ENCODE peak calls at places on chromosomes 6 and 20, in five cellular contexts. One of them, this sample, is unnamed.

GRCh38 chr20:35490736-35491181 is 35.4 kb downstream of the CEP250 start:
- DNase-seq in left ventricle myocardium inferior: no peak
- DNase-seq in tibial artery: no peak
- DNase-seq in heart right ventricle: no peak
- DNase-seq in heart left ventricle: no peak
- DNase-seq in this sample: no peak

GRCh38 chr6:156976144-156977088 is 199.2 kb downstream of the ARID1B start:
- DNase-seq in tibial artery: no peak
- DNase-seq in heart left ventricle: no peak
- DNase-seq in heart right ventricle: no peak
- DNase-seq in left ventricle myocardium inferior: no peak
- DNase-seq in this sample: no peak

GRCh38 chr6:120230008-120230407 is 880.4 kb upstream of the MAN1A1 start:
- DNase-seq in heart left ventricle: no peak
- DNase-seq in left ventricle myocardium inferior: no peak
- DNase-seq in heart right ventricle: no peak
- DNase-seq in tibial artery: no peak
- DNase-seq in this sample: no peak

GRCh38 chr6:1770435-1770843 is 160.7 kb downstream of the FOXC1 start:
- DNase-seq in left ventricle myocardium inferior: no peak
- DNase-seq in tibial artery: no peak
- DNase-seq in heart right ventricle: no peak
- DNase-seq in heart left ventricle: no peak
- DNase-seq in this sample: no peak

GRCh38 chr6:8192067-8192466 is 89.7 kb upstream of the EEF1E1 start:
- DNase-seq in tibial artery: no peak
- DNase-seq in heart right ventricle: no peak
- DNase-seq in left ventricle myocardium inferior: no peak
- DNase-seq in heart left ventricle: no peak
- DNase-seq in this sample: no peak

GRCh38 chr20:35146299-35146921 is 726 bp downstream of the EDEM2 start:
- DNase-seq in tibial artery: peak
- DNase-seq in left ventricle myocardium inferior: no peak
- DNase-seq in heart left ventricle: peak
- DNase-seq in heart right ventricle: peak
- DNase-seq in this sample: peak

GRCh38 chr20:47857142-47857993 is 72.1 kb upstream of the SULF2 start:
- DNase-seq in heart right ventricle: peak
- DNase-seq in left ventricle myocardium inferior: peak
- DNase-seq in tibial artery: no peak
- DNase-seq in heart left ventricle: no peak
- DNase-seq in this sample: no peak

GRCh38 chr20:3068986-3069900 is 2.2 kb upstream of the OXT start:
- DNase-seq in heart right ventricle: no peak
- DNase-seq in tibial artery: no peak
- DNase-seq in left ventricle myocardium inferior: no peak
- DNase-seq in heart left ventricle: no peak
- DNase-seq in this sample: no peak

GRCh38 chr20:17747431-17747846 is 47.7 kb downstream of the BANF2 start:
- DNase-seq in left ventricle myocardium inferior: no peak
- DNase-seq in tibial artery: no peak
- DNase-seq in heart left ventricle: no peak
- DNase-seq in heart right ventricle: no peak
- DNase-seq in this sample: no peak

GRCh38 chr20:16785221-16785620 is 37.1 kb downstream of the OTOR start:
- DNase-seq in heart left ventricle: no peak
- DNase-seq in left ventricle myocardium inferior: no peak
- DNase-seq in heart right ventricle: no peak
- DNase-seq in tibial artery: no peak
- DNase-seq in this sample: no peak

DNA sequence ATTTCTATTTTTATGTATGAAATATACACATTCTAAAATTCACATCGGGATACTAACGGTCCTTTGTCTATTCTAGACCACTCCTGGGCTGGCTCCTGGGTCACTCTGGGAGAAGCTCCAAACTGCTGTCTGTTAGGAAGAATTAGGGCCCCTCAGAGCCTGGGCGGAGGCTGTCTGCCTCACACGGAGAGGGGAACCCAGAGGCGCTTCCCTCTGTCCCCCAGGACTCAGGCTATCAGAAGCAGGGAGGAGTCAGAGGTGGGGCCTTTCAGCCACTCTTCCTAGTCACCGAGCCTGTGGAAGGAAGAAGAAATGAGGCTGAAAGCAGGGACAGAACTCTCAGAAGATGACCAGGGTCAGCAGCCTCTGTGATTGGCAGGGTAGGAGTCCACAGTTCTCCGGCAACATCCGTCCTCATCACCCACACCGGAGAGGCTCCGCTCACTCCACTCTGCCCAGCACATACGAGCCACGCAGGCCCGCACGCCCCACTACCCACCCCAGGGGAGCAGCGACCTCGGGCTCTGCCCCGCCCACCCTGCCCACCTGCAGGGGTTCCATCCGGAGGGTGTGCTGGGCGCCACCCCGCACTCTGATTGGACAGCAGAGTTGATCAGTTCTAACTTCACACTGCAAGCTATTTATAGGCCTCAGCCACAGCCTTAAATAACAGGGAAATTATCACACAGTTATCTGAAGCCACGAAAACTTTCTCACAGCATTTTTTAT is 182.1 kb upstream of the AFDN start:
- DNase-seq in heart left ventricle: no peak
- DNase-seq in left ventricle myocardium inferior: no peak
- DNase-seq in heart right ventricle: no peak
- DNase-seq in tibial artery: no peak
- DNase-seq in this sample: no peak
- TF ChIP-seq CTCF in heart left ventricle: no peak
- TF ChIP-seq CTCF in left ventricle myocardium inferior: no peak
- TF ChIP-seq CTCF in heart right ventricle: no peak
- TF ChIP-seq CTCF in tibial artery: no peak
- TF ChIP-seq CTCF in this sample: no peak

GRCh38 chr6:109000289-109000688 is 94.4 kb downstream of the SESN1 start:
- DNase-seq in left ventricle myocardium inferior: no peak
- DNase-seq in heart right ventricle: no peak
- DNase-seq in tibial artery: no peak
- DNase-seq in heart left ventricle: no peak
- DNase-seq in this sample: no peak
- H3K27ac ChIP-seq in left ventricle myocardium inferior: peak
- H3K27ac ChIP-seq in heart right ventricle: no peak
- H3K27ac ChIP-seq in tibial artery: no peak
- H3K27ac ChIP-seq in heart left ventricle: peak
- H3K27ac ChIP-seq in this sample: no peak

DNA sequence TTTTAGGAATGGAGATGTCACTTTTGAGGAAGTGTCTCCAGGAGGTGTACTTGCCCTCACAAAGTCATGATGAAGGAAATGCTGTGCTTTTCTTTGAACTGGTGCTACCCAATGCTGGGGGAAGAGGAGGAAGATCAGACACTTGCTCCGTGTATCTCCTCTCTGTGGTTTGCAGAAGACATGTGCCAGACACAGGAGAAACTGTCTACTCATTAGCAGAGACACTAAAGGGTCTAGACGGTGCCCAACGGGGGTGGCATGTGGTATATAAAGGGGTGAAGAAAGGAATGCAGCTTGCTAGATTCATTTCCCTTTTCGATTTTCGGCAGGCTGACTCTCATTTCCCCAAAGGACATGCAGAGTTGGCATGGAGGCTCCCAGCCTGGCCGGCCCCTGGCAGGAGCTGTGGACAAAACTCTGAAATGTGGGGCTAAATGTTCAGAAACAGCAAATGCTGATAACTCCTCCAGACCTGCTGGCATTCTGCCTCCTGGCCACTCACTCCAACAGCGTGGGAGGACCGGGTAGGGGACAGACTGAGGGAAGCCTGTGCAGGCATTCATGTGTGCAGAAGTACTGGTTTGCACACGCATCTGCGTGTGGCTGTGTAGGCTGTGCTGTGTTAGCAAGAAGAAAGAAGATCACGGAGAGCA is 59.6 kb upstream of the QKI start:
- DNase-seq in heart left ventricle: peak
- DNase-seq in left ventricle myocardium inferior: peak
- DNase-seq in heart right ventricle: peak
- DNase-seq in tibial artery: no peak
- DNase-seq in this sample: peak
- TF ChIP-seq CTCF in heart left ventricle: no peak
- TF ChIP-seq CTCF in left ventricle myocardium inferior: no peak
- TF ChIP-seq CTCF in heart right ventricle: no peak
- TF ChIP-seq CTCF in tibial artery: no peak
- TF ChIP-seq CTCF in this sample: no peak

GRCh38 chr20:50226093-50226974 is 35.7 kb downstream of the CEBPB start:
- DNase-seq in left ventricle myocardium inferior: no peak
- DNase-seq in heart left ventricle: no peak
- DNase-seq in tibial artery: peak
- DNase-seq in heart right ventricle: no peak
- DNase-seq in this sample: no peak
- H3K27ac ChIP-seq in left ventricle myocardium inferior: no peak
- H3K27ac ChIP-seq in heart left ventricle: no peak
- H3K27ac ChIP-seq in tibial artery: peak
- H3K27ac ChIP-seq in heart right ventricle: no peak
- H3K27ac ChIP-seq in this sample: peak

GRCh38 chr6:153787341-153787606 is 251.8 kb upstream of the OPRM1 start:
- DNase-seq in heart right ventricle: no peak
- DNase-seq in left ventricle myocardium inferior: no peak
- DNase-seq in tibial artery: no peak
- DNase-seq in heart left ventricle: no peak
- DNase-seq in this sample: no peak

GRCh38 chr6:153790048-153790447 is 249.0 kb upstream of the OPRM1 start:
- DNase-seq in heart right ventricle: no peak
- DNase-seq in heart left ventricle: no peak
- DNase-seq in tibial artery: peak
- DNase-seq in left ventricle myocardium inferior: no peak
- DNase-seq in this sample: no peak

GRCh38 chr6:153790881-153791473 is 248.1 kb upstream of the OPRM1 start:
- DNase-seq in tibial artery: no peak
- DNase-seq in heart left ventricle: no peak
- DNase-seq in left ventricle myocardium inferior: no peak
- DNase-seq in heart right ventricle: no peak
- DNase-seq in this sample: no peak
- TF ChIP-seq CTCF in tibial artery: no peak
- TF ChIP-seq CTCF in heart left ventricle: no peak
- TF ChIP-seq CTCF in left ventricle myocardium inferior: peak
- TF ChIP-seq CTCF in heart right ventricle: no peak
- TF ChIP-seq CTCF in this sample: no peak

DNA sequence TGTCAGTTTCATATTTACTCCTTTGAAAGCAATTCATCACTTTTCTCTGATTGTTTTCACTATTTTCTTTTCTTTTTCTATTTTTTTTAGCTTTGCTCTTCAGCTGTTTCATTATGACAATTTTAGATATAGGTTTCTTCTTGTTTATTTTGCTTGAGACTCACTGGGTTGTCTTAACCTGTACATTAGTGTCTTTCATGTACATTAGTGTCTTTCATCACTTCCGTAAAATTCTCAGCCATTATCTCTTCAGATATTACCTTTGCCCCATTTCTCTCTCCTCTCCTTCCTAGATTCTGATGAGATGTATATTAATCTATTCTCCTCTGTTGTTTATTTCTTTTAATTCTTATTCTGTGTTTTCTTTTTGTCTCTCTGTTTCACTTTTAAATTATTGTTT is 14.5 kb upstream of the TBPL1 start:
- DNase-seq in heart right ventricle: no peak
- DNase-seq in heart left ventricle: no peak
- DNase-seq in left ventricle myocardium inferior: no peak
- DNase-seq in tibial artery: no peak
- DNase-seq in this sample: no peak
- H3K27ac ChIP-seq in heart right ventricle: no peak
- H3K27ac ChIP-seq in heart left ventricle: no peak
- H3K27ac ChIP-seq in left ventricle myocardium inferior: no peak
- H3K27ac ChIP-seq in tibial artery: no peak
- H3K27ac ChIP-seq in this sample: no peak

GRCh38 chr6:33417903-33418689 is at the start of gene CUTA:
- DNase-seq in heart right ventricle: peak
- DNase-seq in heart left ventricle: peak
- DNase-seq in tibial artery: peak
- DNase-seq in left ventricle myocardium inferior: peak
- DNase-seq in this sample: peak
- TF ChIP-seq CTCF in heart right ventricle: peak
- TF ChIP-seq CTCF in heart left ventricle: peak
- TF ChIP-seq CTCF in tibial artery: no peak
- TF ChIP-seq CTCF in left ventricle myocardium inferior: peak
- TF ChIP-seq CTCF in this sample: peak

GRCh38 chr6:166638566-166638965 is 11.5 kb upstream of the RPS6KA2 start:
- DNase-seq in left ventricle myocardium inferior: no peak
- DNase-seq in heart left ventricle: no peak
- DNase-seq in heart right ventricle: no peak
- DNase-seq in tibial artery: no peak
- DNase-seq in this sample: no peak

GRCh38 chr6:166639921-166640320 is 12.9 kb upstream of the RPS6KA2 start:
- DNase-seq in left ventricle myocardium inferior: no peak
- DNase-seq in heart right ventricle: no peak
- DNase-seq in heart left ventricle: no peak
- DNase-seq in tibial artery: no peak
- DNase-seq in this sample: no peak

GRCh38 chr6:166637806-166638458 is 10.9 kb upstream of the RPS6KA2 start:
- DNase-seq in heart left ventricle: no peak
- DNase-seq in left ventricle myocardium inferior: no peak
- DNase-seq in tibial artery: no peak
- DNase-seq in heart right ventricle: no peak
- DNase-seq in this sample: no peak

GRCh38 chr6:166642646-166643045 is 15.6 kb upstream of the RPS6KA2 start:
- DNase-seq in heart left ventricle: no peak
- DNase-seq in left ventricle myocardium inferior: no peak
- DNase-seq in heart right ventricle: no peak
- DNase-seq in tibial artery: no peak
- DNase-seq in this sample: no peak

GRCh38 chr6:166640342-166641043 is 13.4 kb upstream of the RPS6KA2 start:
- DNase-seq in heart right ventricle: peak
- DNase-seq in heart left ventricle: no peak
- DNase-seq in left ventricle myocardium inferior: peak
- DNase-seq in tibial artery: no peak
- DNase-seq in this sample: no peak
- H3K27ac ChIP-seq in heart right ventricle: peak
- H3K27ac ChIP-seq in heart left ventricle: peak
- H3K27ac ChIP-seq in left ventricle myocardium inferior: peak
- H3K27ac ChIP-seq in tibial artery: no peak
- H3K27ac ChIP-seq in this sample: no peak